ENCODE peak calls at places on chromosome 1, in seven cellular contexts. T is right atrium auricular region; O is breast epithelium; E is GM12865; N is choroid plexus epithelial cell; Z is K562; L is Jurkat, Clone E6-1. S is an unnamed sample.

GRCh38 chr1:21937372-21938121 is 437 bp upstream of the HSPG2 start:
- DNase-seq in T (no peak), O (peak), Z (peak), N (peak), E (peak), L (peak), S (peak)

GRCh38 chr1:202063093-202063492 is 52.7 kb downstream of the ELF3 start:
- DNase-seq in O (no peak), L (no peak), Z (peak), T (no peak), N (peak), E (no peak), S (no peak)

GRCh38 chr1:67566803-67567202 is 118.2 kb upstream of the GADD45A start:
- DNase-seq in E (no peak), T (no peak), L (no peak), O (no peak), N (no peak), Z (no peak), S (peak)

GRCh38 chr1:155938220-155938627 is 3.2 kb upstream of the RXFP4 start:
- DNase-seq in E (peak), T (no peak), O (no peak), Z (peak), L (peak), N (peak), S (peak)

GRCh38 chr1:171295821-171296220 is 18.2 kb upstream of the FMO4 start:
- DNase-seq in E (no peak), Z (no peak), T (no peak), N (no peak), L (no peak), O (no peak), S (no peak)

GRCh38 chr1:13725714-13726175 is 25.8 kb downstream of the PRDM2 start:
- DNase-seq in Z (no peak), E (peak), T (no peak), O (peak), N (peak), L (peak), S (peak)

GRCh38 chr1:12495725-12496124 is 122.3 kb downstream of the DHRS3 start:
- DNase-seq in E (no peak), O (no peak), T (no peak), Z (peak), N (no peak), L (no peak), S (no peak)

GRCh38 chr1:84412316-84412942 is 14.1 kb downstream of the DNASE2B start:
- DNase-seq in Z (no peak), T (no peak), O (no peak), N (peak), L (no peak), E (no peak), S (no peak)

GRCh38 chr1:35569956-35570355 is 3.2 kb upstream of the TFAP2E start:
- DNase-seq in Z (no peak), O (no peak), L (no peak), E (no peak), T (no peak), N (no peak), S (no peak)

GRCh38 chr1:182956708-182957365 is 3.9 kb upstream of the SHCBP1L start:
- DNase-seq in T (no peak), L (no peak), O (no peak), N (no peak), E (no peak), Z (no peak), S (no peak)

GRCh38 chr1:25922633-25923567 is 16.7 kb upstream of the STMN1 start:
- DNase-seq in O (no peak), T (peak), N (no peak), L (peak), E (no peak), Z (no peak), S (no peak)

GRCh38 chr1:22792396-22793171 is 81.9 kb downstream of the EPHB2 start:
- DNase-seq in O (no peak), Z (no peak), T (no peak), L (no peak), E (no peak), N (no peak), S (no peak)

GRCh38 chr1:204465469-204466415 is 28.9 kb downstream of the PIK3C2B start:
- DNase-seq in O (no peak), E (peak), Z (peak), N (peak), L (no peak), T (no peak), S (peak)

GRCh38 chr1:1325288-1326074 is 879 bp downstream of the CPTP start:
- DNase-seq in N (no peak), Z (no peak), E (no peak), T (no peak), L (no peak), O (peak), S (no peak)

GRCh38 chr1:1327291-1327690 is 2.7 kb downstream of the CPTP start:
- DNase-seq in N (no peak), L (no peak), Z (no peak), O (no peak), T (no peak), E (no peak), S (no peak)

GRCh38 chr1:1324084-1324523 is 356 bp downstream of the INTS11 start:
- DNase-seq in E (no peak), L (no peak), Z (no peak), T (no peak), O (no peak), N (no peak), S (no peak)

GRCh38 chr1:1324524-1325287 is at the start of the genes CPTP and INTS11:
- DNase-seq in T (peak), E (peak), L (peak), Z (peak), O (peak), N (peak), S (peak)

DNA sequence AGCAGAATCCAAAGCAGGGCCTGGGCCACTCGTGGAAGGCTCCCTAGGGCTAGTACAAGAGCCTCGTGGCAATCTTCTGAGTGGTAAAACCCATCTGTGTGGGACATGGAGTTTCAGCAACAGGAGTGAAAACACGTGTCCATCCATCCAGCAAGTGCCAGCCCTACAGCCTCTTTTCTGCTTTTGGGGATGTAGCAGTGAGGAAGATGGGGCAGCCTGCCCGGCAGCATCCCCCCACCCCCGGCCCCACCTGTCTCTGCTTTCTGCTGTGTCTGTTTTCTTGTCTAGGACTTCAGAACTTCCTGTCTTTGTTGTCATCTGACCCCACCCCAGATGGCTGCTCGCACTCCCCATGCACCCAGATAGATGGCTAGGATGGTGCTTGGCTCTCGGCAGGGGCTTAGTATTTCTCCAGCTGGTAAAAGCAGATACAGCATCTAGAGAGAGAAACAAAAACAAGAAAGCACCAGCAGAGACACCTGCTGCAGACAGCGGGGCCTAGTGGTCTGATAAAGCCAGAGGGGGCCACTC is 1.5 kb downstream of the CPTP start:
- DNase-seq in L (no peak), N (no peak), Z (no peak), O (no peak), T (no peak), E (no peak), S (no peak)
- H3K4me3 ChIP-seq in L (peak), N (no peak), Z (peak), O (peak), T (peak), E (peak), S (no peak)

DNA sequence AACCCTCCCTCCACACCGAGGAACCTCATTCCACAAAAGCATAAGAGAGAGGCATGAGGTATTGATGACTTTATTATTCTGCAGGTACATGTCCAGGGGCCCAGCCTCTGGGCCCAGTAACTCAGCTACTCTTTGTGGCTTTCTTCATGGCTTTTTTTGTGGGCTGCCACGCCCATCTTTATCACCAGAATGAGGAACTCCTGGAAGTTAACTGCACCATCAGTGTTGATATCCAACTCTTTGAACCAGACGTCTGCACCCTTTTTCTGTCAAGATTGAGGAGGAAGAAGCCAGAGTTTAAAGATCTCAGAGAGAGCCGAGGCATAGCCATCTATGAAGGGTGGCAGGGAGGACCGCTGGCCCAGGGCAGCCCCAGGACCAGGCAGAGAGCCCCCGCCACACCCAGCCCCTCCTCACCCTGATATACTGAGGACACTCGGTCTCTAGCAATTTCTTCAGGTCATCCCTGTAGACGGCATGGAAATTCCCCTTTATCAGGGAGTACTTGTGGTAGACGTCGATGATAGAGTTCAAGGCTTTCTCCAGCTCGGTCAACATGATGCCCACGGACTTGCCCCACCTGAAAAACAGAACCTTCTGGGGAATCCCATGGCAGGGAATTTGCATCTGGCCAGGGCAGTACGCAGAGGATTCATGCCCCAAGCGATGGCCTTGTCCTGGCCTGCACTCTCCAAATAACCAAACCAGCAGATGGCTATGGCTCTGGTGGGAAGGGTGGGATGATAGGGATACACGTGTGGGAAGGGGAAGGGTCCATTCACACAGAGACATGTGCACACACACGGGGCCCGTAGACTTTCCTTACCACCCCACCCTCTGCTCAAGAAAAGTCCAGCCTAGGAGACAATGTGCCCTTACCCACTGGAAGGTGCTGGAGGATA is 644 bp downstream of the S100A8 start:
- DNase-seq in L (no peak), Z (no peak), T (no peak), O (peak), N (no peak), E (no peak), S (peak)
- H3K4me3 ChIP-seq in L (no peak), Z (no peak), T (no peak), O (no peak), N (no peak), E (no peak), S (no peak)

GRCh38 chr1:243246916-243247315 is 8.2 kb downstream of the CEP170 start:
- DNase-seq in Z (no peak), T (no peak), E (peak), O (no peak), L (no peak), N (no peak), S (no peak)
- H3K4me3 ChIP-seq in Z (no peak), T (no peak), E (no peak), O (no peak), L (no peak), N (no peak), S (no peak)

GRCh38 chr1:1615256-1616044 is at the start of gene MIB2:
- DNase-seq in E (peak), T (peak), Z (peak), N (peak), L (peak), O (peak), S (peak)

GRCh38 chr1:1616838-1617237 is 1.5 kb downstream of the MIB2 start:
- DNase-seq in Z (no peak), T (no peak), L (no peak), N (no peak), O (no peak), E (no peak), S (no peak)

GRCh38 chr1:1617516-1617915 is 2.2 kb downstream of the MIB2 start:
- DNase-seq in E (no peak), Z (no peak), L (no peak), N (no peak), O (no peak), T (no peak), S (no peak)

GRCh38 chr1:1614954-1615255 is 395 bp upstream of the MIB2 start:
- DNase-seq in Z (no peak), O (no peak), L (no peak), N (no peak), E (no peak), T (no peak), S (no peak)

GRCh38 chr1:1616045-1616821 is 933 bp downstream of the MIB2 start:
- DNase-seq in O (no peak), Z (peak), E (peak), T (no peak), L (no peak), N (no peak), S (no peak)
- H3K4me3 ChIP-seq in O (peak), Z (peak), E (peak), T (peak), L (peak), N (peak), S (peak)

GRCh38 chr1:43801203-43801602 is 93.9 kb downstream of the ST3GAL3 start:
- DNase-seq in N (no peak), L (no peak), E (no peak), T (no peak), O (no peak), Z (no peak), S (no peak)
- H3K4me3 ChIP-seq in N (no peak), L (no peak), E (no peak), T (no peak), O (no peak), Z (no peak), S (no peak)

GRCh38 chr1:75136158-75136815 is 2.1 kb downstream of the LHX8 start:
- DNase-seq in T (no peak), Z (no peak), E (no peak), L (no peak), N (no peak), O (no peak), S (peak)

GRCh38 chr1:75134939-75135828 is 996 bp downstream of the LHX8 start:
- DNase-seq in Z (no peak), E (no peak), T (no peak), O (no peak), L (no peak), N (peak), S (peak)

GRCh38 chr1:75136921-75137641 is 2.9 kb downstream of the LHX8 start:
- DNase-seq in Z (no peak), L (no peak), N (no peak), T (no peak), O (no peak), E (no peak), S (no peak)

GRCh38 chr1:75134656-75134938 is 409 bp downstream of the LHX8 start:
- DNase-seq in Z (no peak), N (no peak), T (no peak), O (no peak), E (no peak), L (no peak), S (no peak)

DNA sequence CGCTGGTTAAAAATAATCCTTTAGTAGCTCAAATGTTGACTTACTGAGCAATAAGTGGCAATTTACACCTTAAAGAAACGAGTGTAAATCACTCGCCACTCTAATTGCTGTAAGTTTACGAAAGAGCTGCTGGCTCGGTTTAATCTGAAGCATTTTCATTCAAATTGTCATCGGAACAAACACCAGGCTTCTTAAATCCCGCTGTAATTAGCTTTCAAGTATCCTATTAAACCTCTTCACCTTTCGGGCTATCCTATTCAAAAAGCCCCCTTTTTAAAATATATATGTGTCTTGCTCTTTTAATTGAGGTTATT is 1.6 kb downstream of the LHX8 start:
- DNase-seq in Z (no peak), L (no peak), O (no peak), N (no peak), T (no peak), E (no peak), S (no peak)
- H3K4me3 ChIP-seq in Z (no peak), L (no peak), O (no peak), N (no peak), T (peak), E (no peak), S (peak)

DNA sequence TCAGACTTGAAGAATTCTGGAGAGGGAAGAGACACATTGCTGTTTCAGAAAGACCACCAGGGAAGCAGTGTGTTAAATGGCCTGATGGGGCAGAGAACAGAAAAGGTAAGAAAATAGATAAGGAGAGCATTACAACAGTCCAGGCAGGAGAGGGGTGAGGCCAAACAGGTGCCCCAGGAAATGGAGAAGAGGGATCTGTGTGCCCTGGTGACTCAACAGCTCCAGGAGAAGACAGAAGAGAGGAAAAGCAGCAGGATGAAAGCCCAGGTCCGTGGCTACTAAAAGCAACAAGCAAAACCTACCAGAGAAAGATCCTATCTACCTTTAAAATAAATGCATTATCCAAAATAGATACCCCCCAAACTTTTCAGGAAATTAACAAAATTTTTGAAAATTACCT is 9.2 kb downstream of the TP53BP2 start:
- DNase-seq in E (no peak), L (no peak), Z (no peak), T (no peak), N (no peak), O (no peak), S (no peak)
- H3K4me3 ChIP-seq in E (no peak), L (no peak), Z (no peak), T (no peak), N (no peak), O (no peak), S (no peak)

S was measured in WERI-Rb-1.